ENCODE peak calls at places on chromosomes 1 and 21, in seven cellular contexts. Q, L, A, J, G, Z and Y are unnamed samples.

GRCh38 chr1:39105841-39106765 is 80.0 kb downstream of the NDUFS5 start:
- DNase-seq in Z (peak; percentile 78), J (no peak), Q (peak; percentile 52), G (no peak), A (peak; percentile 35), L (peak; percentile 28), Y (no peak)

GRCh38 chr1:154912755-154913154 is 23.8 kb downstream of the PMVK start:
- DNase-seq in G (no peak), Q (no peak), Z (no peak), L (no peak), A (no peak), J (no peak), Y (no peak)

GRCh38 chr1:211735208-211736170 is 60.1 kb upstream of the NEK2 start:
- DNase-seq in L (no peak), J (no peak), Q (peak; percentile 86), G (peak; percentile 91), Z (peak; percentile 84), A (peak; percentile 24), Y (peak; percentile 96)

GRCh38 chr1:24468605-24469004 is 34.0 kb upstream of the RCAN3 start:
- DNase-seq in J (no peak), A (no peak), L (no peak), G (no peak), Q (no peak), Z (no peak), Y (no peak)

GRCh38 chr1:172323666-172324065 is 96.8 kb upstream of the C1orf105 start:
- DNase-seq in A (no peak), G (no peak), Z (no peak), Q (no peak), L (no peak), J (no peak), Y (no peak)

GRCh38 chr1:225877570-225877969 is 4.6 kb downstream of the TMEM63A start:
- DNase-seq in J (no peak), L (peak; percentile 35), G (peak; percentile 76), Z (peak; percentile 51), A (peak; percentile 71), Q (peak; percentile 67), Y (peak; percentile 48)

GRCh38 chr1:12075195-12076114 is 12.4 kb downstream of the TNFRSF8 start:
- DNase-seq in A (no peak), L (no peak), J (no peak), Z (peak; percentile 73), G (peak; percentile 75), Q (peak; percentile 75), Y (peak; percentile 36)

GRCh38 chr1:219812491-219813221 is 115.7 kb downstream of the SLC30A10 start:
- DNase-seq in Q (peak; percentile 74), Z (peak; percentile 78), A (peak; percentile 13), G (peak; percentile 83), L (no peak), J (peak; percentile 34), Y (peak; percentile 68)

GRCh38 chr1:224580006-224580405 is 36.1 kb upstream of the CNIH3 start:
- DNase-seq in J (no peak), Z (no peak), L (no peak), G (no peak), A (no peak), Q (no peak), Y (no peak)

GRCh38 chr1:161307230-161307768 is 2.5 kb downstream of the MPZ start:
- DNase-seq in Z (peak; percentile 26), J (no peak), A (no peak), Q (peak; percentile 88), G (no peak), L (peak; percentile 5), Y (no peak)

GRCh38 chr1:39282537-39283216 is 78.2 kb downstream of the MACF1 start:
- DNase-seq in G (no peak), A (no peak), Z (no peak), L (no peak), Q (peak; percentile 55), J (no peak), Y (no peak)

GRCh38 chr1:168691541-168691940 is 37.5 kb downstream of the DPT start:
- DNase-seq in Z (no peak), L (no peak), A (no peak), G (no peak), Q (no peak), J (no peak), Y (no peak)

GRCh38 chr1:66438062-66438970 is 95.6 kb upstream of the SGIP1 start:
- DNase-seq in L (no peak), G (no peak), Z (no peak), A (no peak), Q (peak; percentile 55), J (no peak), Y (no peak)

GRCh38 chr1:116211294-116211693 is 100.1 kb downstream of the MAB21L3 start:
- DNase-seq in J (no peak), L (no peak), Z (no peak), G (no peak), Q (no peak), A (no peak), Y (no peak)

GRCh38 chr1:145979746-145980435 is 15.4 kb downstream of the POLR3GL start:
- DNase-seq in J (no peak), Q (peak; percentile 61), G (no peak), A (no peak), L (no peak), Z (no peak), Y (no peak)

GRCh38 chr21:41666641-41667051 is 100.2 kb downstream of the RIPK4 start:
- DNase-seq in J (no peak), Z (peak; percentile 37), L (no peak), Q (no peak), G (no peak), A (no peak), Y (no peak)

GRCh38 chr21:39938086-39938611 is 70.9 kb downstream of the PCP4 start:
- DNase-seq in A (peak; percentile 42), J (no peak), L (no peak), Z (no peak), G (no peak), Q (no peak), Y (no peak)

GRCh38 chr1:162391790-162392563 is 10.4 kb downstream of the C1orf226 start:
- DNase-seq in Z (peak; percentile 57), Q (peak; percentile 74), A (peak; percentile 31), L (no peak), J (no peak), G (peak; percentile 53), Y (peak; percentile 19)

GRCh38 chr1:168621356-168621755 is 45.0 kb downstream of the XCL1 start:
- DNase-seq in L (no peak), Q (peak; percentile 16), G (peak; percentile 61), J (no peak), A (no peak), Z (peak; percentile 47), Y (no peak)

GRCh38 chr1:95716550-95716949 is 482.5 kb downstream of the RWDD3 start:
- DNase-seq in A (no peak), G (no peak), J (no peak), Q (no peak), L (no peak), Z (no peak), Y (no peak)

GRCh38 chr1:6727535-6727934 is 25.9 kb upstream of the DNAJC11 start:
- DNase-seq in Q (peak; percentile 78), J (peak; percentile 44), L (peak; percentile 57), A (no peak), G (peak; percentile 62), Z (peak; percentile 66), Y (peak; percentile 49)

GRCh38 chr1:225653463-225654276 is 747 bp upstream of the ENAH start:
- DNase-seq in Q (peak; percentile 80), A (peak; percentile 65), L (peak; percentile 17), G (peak; percentile 54), Z (peak; percentile 77), J (no peak), Y (peak; percentile 34)

GRCh38 chr1:222629921-222630535 is 12.1 kb downstream of the MIA3 start:
- DNase-seq in L (no peak), A (no peak), G (no peak), J (no peak), Q (peak; percentile 71), Z (no peak), Y (no peak)

GRCh38 chr1:2098839-2099785 is 48.9 kb downstream of the PRKCZ start:
- DNase-seq in J (no peak), L (no peak), Z (no peak), G (no peak), Q (no peak), A (no peak), Y (no peak)

GRCh38 chr1:58968360-58968952 is 184.6 kb upstream of the JUN start:
- DNase-seq in A (peak; percentile 78), J (no peak), Z (peak; percentile 66), G (peak; percentile 60), L (no peak), Q (peak; percentile 66), Y (no peak)

GRCh38 chr1:96541491-96541890 is 180.1 kb upstream of the PTBP2 start:
- DNase-seq in G (no peak), L (no peak), A (no peak), Z (no peak), Q (no peak), J (no peak), Y (no peak)

GRCh38 chr21:32771134-32771523 is 426 bp downstream of the PAXBP1 start:
- DNase-seq in J (peak; percentile 38), A (peak; percentile 30), Q (peak; percentile 67), L (no peak), G (peak; percentile 53), Z (peak; percentile 61), Y (peak; percentile 37)

GRCh38 chr21:27206368-27206982 is 239.6 kb upstream of the ADAMTS5 start:
- DNase-seq in A (no peak), G (peak; percentile 55), Z (peak; percentile 46), L (no peak), J (no peak), Q (no peak), Y (peak; percentile 21)

GRCh38 chr1:115647000-115647399 is 5.2 kb downstream of the VANGL1 start:
- DNase-seq in L (no peak), Q (peak; percentile 51), G (no peak), A (no peak), Z (peak; percentile 50), J (no peak), Y (no peak)

GRCh38 chr1:54297596-54298283 is 97.8 kb downstream of the MRPL37 start:
- DNase-seq in A (no peak), J (no peak), Q (peak; percentile 18), G (no peak), L (no peak), Z (peak; percentile 72), Y (no peak)

GRCh38 chr1:39105061-39105840 is 79.1 kb downstream of the NDUFS5 start:
- DNase-seq in Q (peak; percentile 55), L (peak; percentile 65), Z (peak; percentile 78), G (peak; percentile 75), A (peak; percentile 65), J (peak; percentile 63), Y (no peak)

GRCh38 chr1:154791292-154792278 is 78.5 kb downstream of the KCNN3 start:
- DNase-seq in L (peak; percentile 65), Z (peak; percentile 58), G (peak; percentile 27), A (no peak), Q (peak; percentile 69), J (no peak), Y (peak; percentile 9)

GRCh38 chr1:159879977-159880376 is 17.5 kb upstream of the VSIG8 start:
- DNase-seq in L (no peak), G (peak; percentile 75), A (no peak), J (no peak), Z (peak; percentile 41), Q (peak; percentile 90), Y (peak; percentile 19)

GRCh38 chr1:170619167-170620030 is 44.5 kb upstream of the PRRX1 start:
- DNase-seq in A (no peak), Z (no peak), Q (peak; percentile 48), G (no peak), J (no peak), L (no peak), Y (no peak)

GRCh38 chr1:27447399-27447798 is 42.6 kb downstream of the WASF2 start:
- DNase-seq in Z (no peak), G (no peak), A (no peak), Q (no peak), L (no peak), J (no peak), Y (no peak)

GRCh38 chr1:83931658-83932253 is 67.2 kb downstream of the TTLL7 start:
- DNase-seq in A (peak; percentile 32), L (no peak), Z (peak; percentile 54), Q (peak; percentile 72), G (peak; percentile 69), J (no peak), Y (peak; percentile 35)

GRCh38 chr1:54135436-54136120 is 17.2 kb downstream of the CDCP2 start:
- DNase-seq in J (no peak), Z (peak; percentile 60), A (no peak), G (peak; percentile 31), L (no peak), Q (peak; percentile 54), Y (no peak)

GRCh38 chr1:2526824-2527552 is 592 bp upstream of the PANK4 start:
- DNase-seq in A (no peak), L (peak; percentile 49), G (peak; percentile 61), J (no peak), Q (peak; percentile 59), Z (peak; percentile 46), Y (peak; percentile 35)